ENCODE peak calls at places on chromosomes 4 and X, in six cellular contexts. One of them, this sample, is unnamed.

GRCh38 chr4:6912412-6912811 is 2.8 kb downstream of the TBC1D14 start:
- DNase-seq in hypothalamus: peak; percentile 32
- DNase-seq in retina: no peak
- DNase-seq in Kasumi-1: no peak
- DNase-seq in foreskin melanocyte: no peak
- DNase-seq in naive thymus-derived CD4-positive, alpha-beta T cell: no peak
- DNase-seq in this sample: no peak

GRCh38 chr4:13928214-13928613 is 300.7 kb upstream of the BOD1L1 start:
- DNase-seq in hypothalamus: no peak
- DNase-seq in Kasumi-1: no peak
- DNase-seq in naive thymus-derived CD4-positive, alpha-beta T cell: no peak
- DNase-seq in retina: no peak
- DNase-seq in foreskin melanocyte: no peak
- DNase-seq in this sample: no peak

GRCh38 chr4:74805601-74806000 is 11.3 kb upstream of the BTC start:
- DNase-seq in foreskin melanocyte: peak; percentile 55
- DNase-seq in hypothalamus: no peak
- DNase-seq in naive thymus-derived CD4-positive, alpha-beta T cell: no peak
- DNase-seq in retina: no peak
- DNase-seq in Kasumi-1: no peak
- DNase-seq in this sample: no peak

GRCh38 chrX:48003367-48003757 is 427 bp downstream of the ZNF182 start:
- DNase-seq in Kasumi-1: no peak
- DNase-seq in retina: no peak
- DNase-seq in naive thymus-derived CD4-positive, alpha-beta T cell: peak; percentile 18
- DNase-seq in hypothalamus: no peak
- DNase-seq in foreskin melanocyte: no peak
- DNase-seq in this sample: no peak

GRCh38 chrX:26651755-26652154 is 435.8 kb downstream of the MAGEB5 start:
- DNase-seq in naive thymus-derived CD4-positive, alpha-beta T cell: no peak
- DNase-seq in hypothalamus: no peak
- DNase-seq in Kasumi-1: no peak
- DNase-seq in retina: no peak
- DNase-seq in foreskin melanocyte: no peak
- DNase-seq in this sample: no peak

GRCh38 chr4:78720151-78720726 is 55.9 kb upstream of the BMP2K start:
- DNase-seq in retina: no peak
- DNase-seq in naive thymus-derived CD4-positive, alpha-beta T cell: no peak
- DNase-seq in foreskin melanocyte: no peak
- DNase-seq in hypothalamus: no peak
- DNase-seq in Kasumi-1: no peak
- DNase-seq in this sample: no peak

GRCh38 chr4:150136481-150136880 is 58.2 kb downstream of the DCLK2 start:
- DNase-seq in naive thymus-derived CD4-positive, alpha-beta T cell: no peak
- DNase-seq in foreskin melanocyte: no peak
- DNase-seq in hypothalamus: no peak
- DNase-seq in Kasumi-1: no peak
- DNase-seq in retina: no peak
- DNase-seq in this sample: no peak

GRCh38 chrX:25017667-25018247 is 2.0 kb upstream of the ARX start:
- DNase-seq in retina: peak; percentile 60
- DNase-seq in Kasumi-1: no peak
- DNase-seq in foreskin melanocyte: no peak
- DNase-seq in hypothalamus: no peak
- DNase-seq in naive thymus-derived CD4-positive, alpha-beta T cell: no peak
- DNase-seq in this sample: no peak

GRCh38 chrX:31435592-31435991 is 363.8 kb upstream of the FTHL17 start:
- DNase-seq in naive thymus-derived CD4-positive, alpha-beta T cell: no peak
- DNase-seq in retina: peak; percentile 36
- DNase-seq in foreskin melanocyte: peak; percentile 84
- DNase-seq in Kasumi-1: no peak
- DNase-seq in hypothalamus: peak; percentile 1
- DNase-seq in this sample: no peak

GRCh38 chr4:14850374-14851097 is 151.7 kb upstream of the CPEB2 start:
- DNase-seq in naive thymus-derived CD4-positive, alpha-beta T cell: no peak
- DNase-seq in retina: no peak
- DNase-seq in hypothalamus: no peak
- DNase-seq in Kasumi-1: peak; percentile 55
- DNase-seq in foreskin melanocyte: no peak
- DNase-seq in this sample: no peak

GRCh38 chr4:107564326-107564725 is 155.7 kb downstream of the PAPSS1 start:
- DNase-seq in retina: peak; percentile 49
- DNase-seq in naive thymus-derived CD4-positive, alpha-beta T cell: no peak
- DNase-seq in hypothalamus: no peak
- DNase-seq in foreskin melanocyte: no peak
- DNase-seq in Kasumi-1: no peak
- DNase-seq in this sample: no peak

GRCh38 chr4:13483142-13484044 is 747 bp downstream of the RAB28 start:
- DNase-seq in Kasumi-1: peak; percentile 45
- DNase-seq in retina: peak; percentile 84
- DNase-seq in hypothalamus: peak; percentile 61
- DNase-seq in foreskin melanocyte: peak; percentile 33
- DNase-seq in naive thymus-derived CD4-positive, alpha-beta T cell: peak; percentile 29
- DNase-seq in this sample: no peak

GRCh38 chr4:8058031-8058479 is 100.6 kb downstream of the ABLIM2 start:
- DNase-seq in naive thymus-derived CD4-positive, alpha-beta T cell: no peak
- DNase-seq in hypothalamus: no peak
- DNase-seq in Kasumi-1: no peak
- DNase-seq in foreskin melanocyte: no peak
- DNase-seq in retina: peak; percentile 1
- DNase-seq in this sample: no peak

GRCh38 chr4:148648599-148648998 is 206.4 kb upstream of the NR3C2 start:
- DNase-seq in naive thymus-derived CD4-positive, alpha-beta T cell: no peak
- DNase-seq in hypothalamus: no peak
- DNase-seq in Kasumi-1: no peak
- DNase-seq in retina: no peak
- DNase-seq in foreskin melanocyte: no peak
- DNase-seq in this sample: no peak

This sample was measured in effector memory CD8-positive, alpha-beta T cell.